ENCODE peak calls at places on chromosomes 5 and 9, in nine cellular contexts. L is HCT116, Z is stomach, K is body of pancreas, H is uterus, C is A549, F is transverse colon, N is Peyer's patch, M is tibial nerve. A is an unnamed sample.

GRCh38 chr5:95365302-95366095 is 25.7 kb upstream of the FAM81B start:
- DNase-seq in L (no peak), H (no peak), K (no peak), M (no peak), Z (no peak), N (no peak), C (no peak), F (no peak), A (no peak)

GRCh38 chr9:133153227-133154096 is 10.3 kb downstream of the GBGT1 start:
- DNase-seq in C (no peak), N (no peak), M (no peak), Z (no peak), F (no peak), H (no peak), K (no peak), L (no peak), A (no peak)

GRCh38 chr9:121576281-121577075 is 75.0 kb upstream of the DAB2IP start:
- DNase-seq in H (no peak), K (no peak), C (no peak), M (no peak), N (no peak), L (no peak), F (no peak), Z (no peak), A (no peak)

GRCh38 chr9:37340961-37341360 is 81.5 kb upstream of the GRHPR start:
- DNase-seq in N (no peak), K (no peak), H (no peak), Z (no peak), F (no peak), C (no peak), M (no peak), L (no peak), A (no peak)

GRCh38 chr9:130188860-130189481 is 16.8 kb downstream of the NCS1 start:
- DNase-seq in M (no peak), L (no peak), N (no peak), H (no peak), K (no peak), C (no peak), F (no peak), Z (no peak), A (no peak)

GRCh38 chr5:34735436-34736426 is 79.6 kb downstream of the RAI14 start:
- DNase-seq in Z (no peak), M (no peak), L (no peak), K (no peak), F (no peak), H (no peak), C (no peak), N (no peak), A (no peak)

GRCh38 chr9:136219276-136219675 is 14.3 kb upstream of the LHX3 start:
- DNase-seq in L (no peak), H (no peak), M (no peak), F (no peak), Z (no peak), C (no peak), N (no peak), K (no peak), A (no peak)

GRCh38 chr9:84111726-84112125 is 131.1 kb downstream of the RMI1 start:
- DNase-seq in H (no peak), C (no peak), K (no peak), F (no peak), N (no peak), Z (no peak), L (no peak), M (no peak), A (no peak)

GRCh38 chr9:19186240-19186639 is 44.3 kb upstream of the DENND4C start:
- DNase-seq in M (no peak), F (no peak), K (no peak), C (no peak), L (no peak), Z (no peak), N (no peak), H (no peak), A (no peak)

GRCh38 chr5:8577792-8578191 is 708.8 kb downstream of the MTRR start:
- DNase-seq in F (no peak), N (no peak), L (no peak), C (no peak), K (no peak), H (no peak), Z (no peak), M (no peak), A (no peak)

GRCh38 chr9:9061599-9061998 is 1262.0 kb upstream of the DMAC1 start:
- DNase-seq in L (no peak), K (no peak), Z (no peak), M (no peak), F (no peak), C (no peak), N (no peak), H (no peak), A (no peak)

GRCh38 chr5:156824800-156825199 is 25.3 kb upstream of the PPP1R2B start:
- DNase-seq in F (no peak), L (peak), C (peak), N (no peak), M (no peak), H (no peak), Z (no peak), K (no peak), A (no peak)

GRCh38 chr5:127586811-127587210 is 62.1 kb upstream of the CTXN3 start:
- DNase-seq in C (no peak), M (no peak), N (no peak), Z (no peak), K (no peak), H (no peak), L (no peak), F (no peak), A (no peak)

GRCh38 chr5:127844631-127845030 is 141.4 kb downstream of the CCDC192 start:
- DNase-seq in F (peak), K (no peak), Z (peak), M (no peak), H (no peak), N (no peak), L (no peak), C (no peak), A (peak)

GRCh38 chr9:93824386-93825294 is 130.5 kb downstream of the BARX1 start:
- DNase-seq in C (no peak), F (no peak), L (no peak), K (no peak), H (no peak), Z (no peak), M (no peak), N (no peak), A (no peak)

GRCh38 chr9:33619666-33620404 is 95.8 kb downstream of the ANKRD18B start:
- DNase-seq in H (no peak), Z (no peak), N (no peak), M (no peak), F (no peak), K (no peak), C (peak), L (peak), A (no peak)

GRCh38 chr9:115393976-115394775 is 276.2 kb upstream of the TNC start:
- DNase-seq in Z (no peak), K (no peak), N (no peak), F (no peak), L (no peak), H (no peak), M (no peak), C (no peak), A (no peak)
- H3K4me3 ChIP-seq in Z (no peak), K (no peak), N (no peak), F (no peak), L (no peak), H (no peak), M (no peak), C (no peak), A (no peak)

GRCh38 chr5:172283862-172284274 is 304 bp upstream of the UBTD2 start:
- DNase-seq in N (peak), Z (peak), C (peak), M (peak), H (peak), K (peak), F (peak), L (no peak), A (peak)
- TF ChIP-seq POLR2A in N (no peak), Z (no peak), C (peak), M (peak), H (peak), K (no peak), F (no peak), L (peak), A (no peak)

DNA sequence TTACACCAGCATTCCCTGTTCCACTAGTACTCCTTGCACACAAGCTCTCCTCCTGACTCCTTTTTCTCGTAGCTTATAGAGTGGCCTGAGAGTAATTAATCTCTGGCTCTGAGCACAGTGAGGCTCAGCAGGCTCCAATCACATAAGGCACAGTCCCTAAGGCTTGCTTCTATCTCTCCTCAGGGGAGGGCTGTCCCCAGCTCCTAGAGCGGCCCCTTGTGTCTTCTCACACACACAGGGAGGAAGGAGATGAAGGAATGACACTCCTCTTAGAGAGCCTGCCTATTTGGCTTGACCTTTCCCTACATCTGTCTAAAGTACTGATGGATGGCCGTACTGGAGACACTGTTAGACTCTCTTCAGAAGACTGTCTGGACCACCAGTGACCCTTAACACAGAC is 13.0 kb downstream of the TAS2R1 start:
- DNase-seq in N (no peak), K (no peak), H (no peak), M (no peak), L (no peak), Z (no peak), C (no peak), F (no peak), A (no peak)
- H3K27ac ChIP-seq in N (no peak), K (no peak), H (no peak), M (no peak), L (no peak), Z (peak), C (no peak), F (no peak), A (no peak)

GRCh38 chr5:150146235-150146634 is 9.4 kb downstream of the PDGFRB start:
- DNase-seq in M (no peak), C (no peak), F (no peak), K (no peak), H (no peak), Z (no peak), N (no peak), L (no peak), A (no peak)

GRCh38 chr5:150142800-150143724 is 12.6 kb downstream of the PDGFRB start:
- DNase-seq in L (peak), K (peak), Z (no peak), M (peak), N (no peak), F (peak), H (peak), C (peak), A (peak)

GRCh38 chr5:150143725-150144058 is 12.0 kb downstream of the PDGFRB start:
- DNase-seq in F (no peak), L (no peak), K (no peak), N (no peak), H (peak), C (no peak), Z (no peak), M (no peak), A (no peak)

GRCh38 chr5:150144876-150145275 is 10.8 kb downstream of the PDGFRB start:
- DNase-seq in C (no peak), N (no peak), K (no peak), M (no peak), L (no peak), Z (no peak), F (no peak), H (no peak), A (no peak)

GRCh38 chr5:150144211-150144801 is 11.3 kb downstream of the PDGFRB start:
- DNase-seq in N (no peak), H (peak), L (no peak), F (no peak), Z (no peak), C (no peak), K (no peak), M (no peak), A (no peak)
- H3K4me3 ChIP-seq in N (no peak), H (peak), L (no peak), F (no peak), Z (peak), C (no peak), K (no peak), M (peak), A (peak)

DNA sequence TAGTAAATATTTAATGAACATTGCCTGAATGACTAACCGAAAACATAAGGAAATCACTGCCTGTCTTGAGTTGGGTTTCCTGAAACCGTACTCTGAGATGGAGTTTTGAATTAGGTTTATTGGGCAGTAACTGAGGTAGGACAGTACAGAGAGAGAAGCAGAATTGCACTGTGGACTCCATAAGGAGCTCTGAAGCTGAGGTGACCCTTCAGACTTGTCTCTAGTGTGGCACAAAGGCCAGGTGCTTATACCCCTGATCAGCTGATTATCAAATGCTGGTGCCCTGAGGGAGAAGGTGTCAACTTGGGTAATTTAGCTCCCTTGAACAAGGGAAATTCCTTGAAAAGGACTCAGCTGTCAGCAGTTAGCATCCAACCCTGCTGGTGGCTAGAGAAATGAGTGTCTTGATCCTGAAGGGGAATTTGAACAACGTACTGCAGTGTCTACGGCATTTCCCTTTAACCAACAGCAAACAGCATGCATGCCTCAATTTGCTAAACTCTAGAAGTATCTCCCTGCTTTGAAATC is 135.0 kb upstream of the SMARCA2 start:
- DNase-seq in Z (no peak), C (no peak), M (no peak), K (no peak), L (no peak), N (no peak), H (no peak), F (no peak), A (no peak)
- TF ChIP-seq POLR2A in Z (no peak), C (no peak), M (no peak), K (no peak), L (no peak), N (no peak), H (no peak), F (no peak), A (no peak)

GRCh38 chr5:56493751-56494150 is 260.6 kb upstream of the ANKRD55 start:
- DNase-seq in F (no peak), N (no peak), Z (no peak), K (no peak), M (no peak), L (no peak), C (no peak), H (no peak), A (no peak)

GRCh38 chr5:56494300-56494704 is 261.2 kb upstream of the ANKRD55 start:
- DNase-seq in H (no peak), K (no peak), Z (no peak), N (no peak), L (no peak), C (no peak), F (no peak), M (no peak), A (no peak)

GRCh38 chr5:56492812-56493211 is 259.7 kb upstream of the ANKRD55 start:
- DNase-seq in L (no peak), Z (no peak), N (no peak), M (no peak), K (no peak), C (no peak), F (no peak), H (no peak), A (no peak)

GRCh38 chr5:56490971-56491468 is 257.9 kb upstream of the ANKRD55 start:
- DNase-seq in M (no peak), L (peak), H (no peak), C (no peak), Z (no peak), F (no peak), N (no peak), K (no peak), A (no peak)

GRCh38 chr5:56493293-56493692 is 260.2 kb upstream of the ANKRD55 start:
- DNase-seq in Z (no peak), N (no peak), H (no peak), M (no peak), L (no peak), K (no peak), F (no peak), C (no peak), A (no peak)
- H3K27ac ChIP-seq in Z (no peak), N (no peak), H (no peak), M (no peak), L (no peak), K (no peak), F (no peak), C (no peak), A (no peak)

DNA sequence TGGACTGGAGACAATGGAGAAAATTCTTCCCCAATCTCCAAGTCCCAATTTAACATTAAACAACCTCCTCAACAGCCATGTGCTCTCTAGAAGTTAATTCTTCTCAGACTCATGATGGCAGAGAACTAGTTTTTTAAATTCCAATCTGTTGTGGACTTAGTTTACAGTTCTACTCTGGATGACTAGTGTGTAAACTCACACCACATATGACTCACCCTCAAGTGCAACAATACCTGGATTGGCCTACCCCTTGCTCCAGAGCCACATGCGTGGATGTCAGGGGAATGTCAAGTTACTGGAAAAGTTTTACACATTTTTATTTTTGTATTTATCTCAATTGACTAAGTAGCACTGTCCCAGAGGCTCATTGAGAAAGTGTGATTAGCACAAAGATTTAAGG is 136.0 kb upstream of the EFNA5 start:
- DNase-seq in M (no peak), H (no peak), C (peak), Z (no peak), L (peak), N (no peak), K (no peak), F (no peak), A (no peak)
- H3K4me3 ChIP-seq in M (no peak), H (no peak), C (no peak), Z (no peak), L (no peak), N (no peak), K (no peak), F (no peak), A (no peak)

GRCh38 chr9:91116711-91117110 is 245.0 kb downstream of the AUH start:
- DNase-seq in K (no peak), F (no peak), H (no peak), C (no peak), Z (no peak), M (no peak), N (no peak), L (no peak), A (no peak)

GRCh38 chr9:91119147-91119546 is 242.6 kb downstream of the AUH start:
- DNase-seq in F (no peak), C (no peak), Z (no peak), L (no peak), H (no peak), N (no peak), K (no peak), M (no peak), A (no peak)

GRCh38 chr9:91119679-91120078 is 242.0 kb downstream of the AUH start:
- DNase-seq in H (no peak), M (no peak), F (no peak), N (no peak), Z (no peak), C (no peak), L (no peak), K (no peak), A (no peak)

GRCh38 chr9:91117474-91117891 is 244.2 kb downstream of the AUH start:
- DNase-seq in M (no peak), F (no peak), L (no peak), Z (no peak), H (no peak), K (no peak), C (no peak), N (no peak), A (no peak)

DNA sequence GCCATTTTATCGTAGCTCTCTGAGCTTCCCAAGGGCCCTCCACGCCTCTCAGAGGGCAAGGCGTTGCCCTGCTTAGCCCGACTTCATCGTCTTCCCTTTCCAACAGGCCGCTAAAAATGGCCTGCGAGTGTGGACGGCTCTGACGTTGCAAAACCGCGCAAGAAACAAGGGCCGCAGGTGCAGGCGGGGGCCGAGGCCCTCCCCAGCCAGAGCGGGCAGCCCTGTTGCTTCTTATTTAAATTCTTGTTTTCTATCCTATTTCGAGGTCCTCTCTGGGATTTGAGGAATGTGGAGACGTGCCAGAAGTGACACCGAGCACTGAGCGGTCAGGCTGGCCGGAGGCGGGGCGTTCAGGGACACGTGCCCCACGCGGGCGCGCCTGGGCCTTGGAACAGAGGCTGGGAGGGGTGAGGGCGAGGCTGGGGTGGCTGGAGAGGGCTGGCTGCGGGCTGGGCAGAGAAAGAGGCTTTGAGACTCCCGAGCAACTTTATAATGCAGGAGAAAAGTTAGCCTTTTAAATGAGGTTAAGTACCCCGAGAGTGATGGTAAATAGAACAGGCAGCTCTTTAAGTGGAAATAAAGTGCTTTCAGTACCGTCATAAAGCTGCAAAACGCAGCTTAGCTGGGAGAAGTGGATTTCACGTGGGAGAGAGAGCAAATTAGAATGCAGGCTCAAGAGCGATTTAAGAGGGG is 243.6 kb downstream of the AUH start:
- DNase-seq in K (peak), Z (peak), H (peak), F (peak), L (no peak), N (peak), C (no peak), M (peak), A (no peak)
- TF ChIP-seq POLR2A in K (peak), Z (no peak), H (peak), F (no peak), L (no peak), N (no peak), C (no peak), M (peak), A (no peak)

DNA sequence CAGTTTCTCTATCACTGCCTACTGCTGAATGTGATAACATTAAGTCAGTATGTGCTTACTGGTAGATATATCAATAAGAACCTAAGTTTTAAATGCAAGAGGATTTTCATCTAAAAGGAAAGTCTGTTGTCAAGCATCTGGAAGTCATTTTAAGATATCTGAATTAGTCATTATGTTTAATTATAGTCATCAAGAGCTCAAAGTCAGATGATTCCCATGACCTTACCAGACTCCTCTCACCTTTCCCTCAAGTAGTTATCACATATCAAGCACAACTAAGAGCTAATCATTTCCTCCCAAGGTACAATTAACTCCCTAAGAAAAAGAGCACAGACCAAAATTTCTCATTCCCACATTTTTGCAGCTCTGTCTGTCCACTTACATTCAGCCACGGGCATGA is 45.5 kb downstream of the PUM3 start:
- DNase-seq in L (no peak), K (no peak), H (no peak), F (no peak), M (no peak), Z (no peak), C (no peak), N (no peak), A (no peak)
- H3K27ac ChIP-seq in L (no peak), K (no peak), H (no peak), F (no peak), M (no peak), Z (no peak), C (no peak), N (no peak), A (no peak)

A was measured in breast epithelium.